ENCODE peak calls at places on chromosome 14, in seven cellular contexts. A is SK-N-SH, R is HCT116, B is HepG2, K is GM12878, T is K562, X is H1. J is an unnamed sample.

GRCh38 chr14:21087294-21088091 is 11.0 kb downstream of the ZNF219 start:
- DNase-seq in A (peak), R (no peak), B (no peak), K (no peak), T (no peak), X (no peak), J (no peak)

GRCh38 chr14:77403798-77404197 is 19.5 kb downstream of the NOXRED1 start:
- DNase-seq in A (no peak), R (no peak), B (no peak), K (no peak), T (no peak), X (no peak), J (no peak)

GRCh38 chr14:37443461-37443860 is 151.6 kb downstream of the FOXA1 start:
- DNase-seq in A (no peak), R (no peak), B (no peak), K (no peak), T (no peak), X (no peak), J (no peak)

GRCh38 chr14:33925209-33925608 is 25.7 kb downstream of the EGLN3 start:
- DNase-seq in A (peak), R (no peak), B (no peak), K (no peak), T (no peak), X (no peak), J (no peak)

GRCh38 chr14:71322660-71323250 is 415.5 kb downstream of the PCNX1 start:
- DNase-seq in A (peak), R (no peak), B (no peak), K (peak), T (peak), X (no peak), J (peak)

GRCh38 chr14:63551338-63551737 is 8.2 kb upstream of the PPP2R5E start:
- DNase-seq in A (no peak), R (no peak), B (no peak), K (no peak), T (no peak), X (no peak), J (no peak)

GRCh38 chr14:22955702-22956575 is 951 bp downstream of the HAUS4 start:
- DNase-seq in A (no peak), R (no peak), B (peak), K (no peak), T (peak), X (no peak), J (no peak)

GRCh38 chr14:85528882-85529585 is 910 bp upstream of the FLRT2 start:
- DNase-seq in A (no peak), R (no peak), B (no peak), K (no peak), T (no peak), X (no peak), J (peak)

GRCh38 chr14:79370969-79371368 is 840.3 kb downstream of the DIO2 start:
- DNase-seq in A (no peak), R (no peak), B (no peak), K (no peak), T (no peak), X (no peak), J (no peak)

GRCh38 chr14:89167705-89168104 is 249.3 kb downstream of the FOXN3 start:
- DNase-seq in A (no peak), R (no peak), B (no peak), K (no peak), T (no peak), X (no peak), J (no peak)

GRCh38 chr14:50082308-50082742 is 34.0 kb downstream of the VCPKMT start:
- DNase-seq in A (no peak), R (no peak), B (no peak), K (no peak), T (no peak), X (no peak), J (peak)

DNA sequence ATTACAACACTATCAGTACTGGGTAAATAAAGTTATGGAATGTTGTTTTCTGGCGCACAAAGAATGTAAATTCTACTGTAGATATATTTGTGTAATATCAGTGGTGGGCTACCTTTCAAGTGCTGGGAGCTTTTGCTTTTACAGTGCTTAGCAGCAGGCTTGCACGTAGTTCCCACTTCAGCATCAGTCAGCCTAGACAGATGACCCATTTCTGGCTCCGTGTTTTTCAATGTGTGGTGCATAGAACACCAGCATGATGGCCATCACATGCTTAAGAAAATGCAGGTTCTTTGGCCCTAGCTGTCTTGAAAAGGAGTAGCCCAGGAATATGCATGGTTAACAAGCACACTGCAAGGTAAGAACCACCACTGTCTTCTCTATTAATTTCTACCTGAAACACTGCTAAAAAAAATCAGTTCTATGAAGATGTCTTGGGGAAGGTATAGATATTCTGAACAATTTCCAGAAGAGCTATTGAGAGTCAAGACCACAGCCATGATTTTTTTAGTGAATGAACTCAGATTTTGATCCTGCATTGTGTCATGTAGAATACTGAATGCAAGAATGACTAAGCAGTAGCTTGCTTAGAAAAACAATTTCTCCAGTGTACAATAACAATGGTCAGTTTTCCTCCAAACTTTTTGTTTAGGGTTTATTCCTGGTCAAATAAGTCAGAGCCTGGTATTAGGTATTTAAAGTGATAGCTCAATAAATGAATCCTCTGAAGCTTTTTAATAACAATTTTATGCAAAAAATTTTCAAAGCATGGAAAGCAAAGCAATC is 195.7 kb downstream of the AKAP6 start:
- DNase-seq in A (no peak), R (no peak), B (no peak), K (no peak), T (no peak), X (no peak), J (no peak)
- TF ChIP-seq JUND in A (no peak), R (no peak), B (no peak), K (no peak), T (no peak), X (no peak), J (no peak)

GRCh38 chr14:96688629-96689028 is 108.6 kb upstream of the VRK1 start:
- DNase-seq in A (no peak), R (no peak), B (no peak), K (no peak), T (no peak), X (no peak), J (no peak)

GRCh38 chr14:96693986-96694385 is 103.2 kb upstream of the VRK1 start:
- DNase-seq in A (no peak), R (no peak), B (peak), K (no peak), T (no peak), X (no peak), J (no peak)

GRCh38 chr14:96686126-96686525 is 111.1 kb upstream of the VRK1 start:
- DNase-seq in A (no peak), R (no peak), B (no peak), K (no peak), T (no peak), X (no peak), J (no peak)

GRCh38 chr14:96693252-96693820 is 103.8 kb upstream of the VRK1 start:
- DNase-seq in A (no peak), R (no peak), B (no peak), K (no peak), T (no peak), X (no peak), J (no peak)

DNA sequence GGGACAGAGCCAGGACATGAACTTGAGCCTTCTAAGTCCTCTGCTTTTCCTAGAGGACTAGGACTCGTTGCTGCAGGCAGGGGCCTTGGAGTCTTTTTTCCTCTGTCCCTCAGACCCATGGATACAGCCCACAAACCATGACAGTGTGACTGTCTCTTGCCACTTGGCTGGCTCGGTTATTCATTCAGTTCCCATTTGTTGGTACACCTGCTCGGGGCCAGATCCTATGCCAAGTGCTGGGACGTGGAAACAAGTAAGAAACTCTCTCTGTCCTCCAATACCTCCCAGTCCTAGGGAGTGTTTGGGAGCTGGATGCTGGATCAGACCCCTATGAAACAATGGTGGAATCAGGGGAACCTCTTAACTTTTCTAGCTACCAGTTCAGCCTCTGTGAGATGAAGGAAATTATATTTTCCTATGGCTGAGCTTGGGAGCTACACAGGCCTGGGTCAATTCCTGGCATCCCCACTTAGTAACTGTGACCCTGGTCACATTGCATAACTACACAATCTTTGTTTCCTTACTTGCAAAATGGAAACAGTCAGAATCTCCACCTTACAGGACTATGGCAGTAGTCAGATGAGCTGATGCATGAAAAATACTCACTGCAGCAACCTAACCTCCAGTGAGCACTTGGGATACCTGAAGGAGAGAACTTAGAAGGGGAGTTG is 106.3 kb upstream of the VRK1 start:
- DNase-seq in A (no peak), R (no peak), B (no peak), K (no peak), T (no peak), X (no peak), J (no peak)
- TF ChIP-seq JUND in A (no peak), R (no peak), B (no peak), K (no peak), T (no peak), X (no peak), J (no peak)

DNA sequence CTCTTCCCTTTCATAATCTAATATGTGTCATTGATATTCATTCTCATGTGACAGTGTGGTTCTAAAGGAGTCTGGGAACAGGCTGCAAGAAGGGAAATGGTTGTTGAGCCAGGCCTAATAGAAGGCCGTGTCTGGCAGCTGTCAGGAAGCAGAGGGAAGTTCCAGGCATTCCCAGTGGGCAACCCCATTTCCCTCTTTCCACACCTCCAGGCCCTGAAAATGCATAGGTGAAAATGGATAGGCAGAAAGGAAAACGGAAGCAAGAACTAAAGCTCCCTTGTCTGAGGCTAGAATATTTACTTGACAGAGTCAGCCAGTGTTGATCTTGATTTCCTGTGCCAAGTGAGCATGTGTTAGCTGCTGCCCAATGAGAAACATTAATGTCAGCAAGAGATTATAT is 97.7 kb downstream of the PPM1A start:
- DNase-seq in A (no peak), R (no peak), B (no peak), K (no peak), T (no peak), X (no peak), J (peak)
- TF ChIP-seq JUND in A (no peak), R (no peak), B (no peak), K (no peak), T (no peak), X (no peak), J (no peak)

DNA sequence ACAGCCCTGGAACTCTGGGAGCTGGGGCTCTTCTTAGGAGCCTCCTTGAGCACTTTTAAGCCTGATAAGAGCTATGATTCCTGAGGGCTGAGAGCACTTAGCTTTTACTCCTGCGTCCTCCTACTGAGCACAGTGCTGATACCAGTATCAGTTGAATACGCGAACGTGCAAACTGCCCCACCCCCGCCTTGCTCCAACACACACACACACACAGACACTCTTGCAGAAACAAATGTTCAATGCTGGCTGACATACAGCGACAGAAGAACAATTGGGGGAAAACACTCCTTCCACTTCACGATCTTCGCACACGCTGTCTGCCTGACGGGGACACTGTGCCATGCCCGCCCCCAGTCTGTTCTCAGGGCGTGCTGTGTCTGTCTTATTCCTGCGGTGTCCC is 57.2 kb upstream of the DLK1 start:
- DNase-seq in A (no peak), R (no peak), B (no peak), K (no peak), T (peak), X (no peak), J (no peak)
- TF ChIP-seq JUND in A (no peak), R (no peak), B (no peak), K (no peak), T (peak), X (no peak), J (no peak)

GRCh38 chr14:92473261-92473946 is 40.2 kb upstream of the RIN3 start:
- DNase-seq in A (no peak), R (no peak), B (peak), K (no peak), T (no peak), X (peak), J (no peak)
- TF ChIP-seq JUND in A (no peak), R (no peak), B (no peak), K (no peak), T (no peak), X (no peak), J (no peak)

GRCh38 chr14:48826058-48826457 is 760.1 kb downstream of the RPS29 start:
- DNase-seq in A (no peak), R (no peak), B (no peak), K (no peak), T (no peak), X (no peak), J (no peak)
- TF ChIP-seq JUND in A (no peak), R (no peak), B (no peak), K (no peak), T (no peak), X (no peak), J (no peak)

DNA sequence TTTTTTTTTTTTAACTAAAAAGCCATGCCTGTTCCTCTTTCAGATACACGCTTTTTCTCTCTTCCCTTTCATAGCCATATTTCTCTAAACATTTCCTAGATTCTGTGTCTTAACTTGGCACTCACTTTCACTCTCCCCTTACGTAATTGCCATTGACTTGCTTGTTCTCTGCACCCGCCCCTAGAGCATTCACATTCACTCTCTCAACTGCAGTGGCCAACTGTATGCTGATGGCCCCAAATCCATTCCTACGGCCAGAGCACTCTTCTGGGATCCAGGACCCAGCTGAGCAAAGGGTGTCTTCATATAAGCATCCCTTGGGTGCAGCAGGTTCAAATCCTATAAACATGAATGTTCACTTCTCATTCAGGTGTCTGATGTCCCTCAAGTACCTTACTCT is 59.5 kb downstream of the CKB start:
- DNase-seq in A (no peak), R (no peak), B (no peak), K (no peak), T (no peak), X (no peak), J (no peak)
- TF ChIP-seq JUND in A (no peak), R (no peak), B (no peak), K (no peak), T (no peak), X (no peak), J (no peak)

GRCh38 chr14:68927956-68928675 is 51.0 kb downstream of the ACTN1 start:
- DNase-seq in A (no peak), R (no peak), B (no peak), K (no peak), T (no peak), X (no peak), J (no peak)
- TF ChIP-seq JUND in A (no peak), R (no peak), B (no peak), K (no peak), T (no peak), X (no peak), J (no peak)

DNA sequence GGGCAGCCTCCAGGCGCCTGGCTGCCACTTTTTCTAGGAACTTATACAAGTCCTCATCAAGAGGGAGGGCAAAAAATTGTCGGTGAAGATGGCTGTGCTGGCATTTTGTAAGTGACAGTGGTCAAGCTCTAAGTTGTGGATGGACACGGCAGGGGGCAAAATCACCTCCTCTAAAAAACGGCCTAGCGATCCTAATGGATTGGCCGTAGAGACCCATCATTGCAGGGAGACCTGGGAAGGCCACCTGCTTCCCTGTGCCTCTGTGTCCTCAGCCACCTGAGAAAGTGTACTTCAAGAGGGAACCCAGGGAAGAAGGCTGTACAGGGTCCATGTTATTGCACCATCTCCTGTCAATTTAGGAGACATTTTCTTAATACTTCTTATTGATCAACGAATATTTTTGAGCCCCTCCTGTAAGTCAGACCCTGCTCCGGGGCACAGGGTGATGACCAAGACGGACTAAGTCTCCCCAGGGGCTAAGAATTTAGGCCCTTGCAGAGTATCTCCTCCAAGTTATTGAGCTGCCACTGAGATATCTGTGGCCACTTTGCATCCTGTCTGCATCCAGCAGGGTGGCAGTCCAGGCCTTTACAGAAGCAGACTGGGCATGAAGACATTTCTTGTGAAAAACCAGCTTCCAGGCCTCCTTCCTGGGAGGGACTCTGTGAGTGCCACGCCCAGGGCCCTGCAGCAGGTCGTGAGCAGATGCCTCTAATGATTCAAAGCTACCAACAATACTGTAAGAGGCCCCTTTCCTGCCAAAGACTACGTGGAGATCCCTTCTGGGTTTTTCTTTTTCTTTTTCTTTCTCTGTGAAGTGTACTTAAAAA is 40.5 kb downstream of the PSMA6 start:
- DNase-seq in A (peak), R (no peak), B (no peak), K (no peak), T (no peak), X (peak), J (peak)
- TF ChIP-seq JUND in A (no peak), R (no peak), B (no peak), K (no peak), T (no peak), X (no peak), J (no peak)

GRCh38 chr14:94142247-94142646 is 12.8 kb upstream of the IFI27L2 start:
- DNase-seq in A (no peak), R (no peak), B (no peak), K (no peak), T (no peak), X (peak), J (no peak)
- TF ChIP-seq JUND in A (no peak), R (no peak), B (no peak), K (no peak), T (no peak), X (no peak), J (no peak)

J was measured in T47D.